ENCODE peak calls at places on chromosome 22, in seven cellular contexts. P is C1 segment of cervical spinal cord, A is EH, K is hypothalamus, B is amniotic stem cell, E is T-cell, F is Ammon's horn. G is an unnamed sample.

GRCh38 chr22:28544431-28544868 is 135.2 kb downstream of the TTC28 start:
- DNase-seq in P (no peak), A (peak), K (no peak), B (no peak), E (no peak), F (no peak), G (no peak)

GRCh38 chr22:40553014-40553579 is 83.4 kb downstream of the MRTFA start:
- DNase-seq in P (no peak), A (no peak), K (no peak), B (no peak), E (no peak), F (no peak), G (no peak)

GRCh38 chr22:32502346-32502745 is 27.7 kb downstream of the FBXO7 start:
- DNase-seq in P (no peak), A (no peak), K (no peak), B (no peak), E (no peak), F (no peak), G (no peak)

GRCh38 chr22:30195245-30196140 is 51.1 kb downstream of the LIF start:
- DNase-seq in P (no peak), A (peak), K (no peak), B (no peak), E (no peak), F (no peak), G (no peak)

GRCh38 chr22:47366026-47366767 is 603.7 kb downstream of the TBC1D22A start:
- DNase-seq in P (no peak), A (no peak), K (no peak), B (no peak), E (no peak), F (no peak), G (no peak)

GRCh38 chr22:40498454-40499186 is 128.2 kb downstream of the SGSM3 start:
- DNase-seq in P (no peak), A (peak), K (no peak), B (peak), E (no peak), F (no peak), G (no peak)

GRCh38 chr22:42794551-42795510 is 62.2 kb downstream of the ARFGAP3 start:
- DNase-seq in P (no peak), A (no peak), K (no peak), B (no peak), E (no peak), F (no peak), G (no peak)

GRCh38 chr22:17486313-17486712 is 77.0 kb upstream of the SLC25A18 start:
- DNase-seq in P (peak), A (no peak), K (no peak), B (no peak), E (no peak), F (no peak), G (no peak)

G was measured in frontal cortex.